ENCODE peak calls at places on chromosomes 3 and 15, in seven cellular contexts. I is hippocampal formation; G is GM13977; J is HFFc6; P is stimulated activated CD4-positive, alpha-beta T cell treated with anti-CD3 and anti-CD28 coated beads, Interleukin-12 subunit alpha, Interleukin-12 subunit beta, amount 100 ng/mL, for 48 hours; V is HTR-8/SVneo; N is amniotic stem cell. M is an unnamed sample.

GRCh38 chr3:125024817-125025216 is 31.0 kb downstream of the HEG1 start:
- DNase-seq in I (no peak), G (no peak), J (no peak), P (no peak), V (no peak), N (no peak), M (no peak)

GRCh38 chr3:66602237-66602636 is 101.4 kb upstream of the LRIG1 start:
- DNase-seq in I (no peak), G (no peak), J (no peak), P (no peak), V (no peak), N (no peak), M (no peak)

GRCh38 chr15:38612159-38612863 is 47.7 kb upstream of the RASGRP1 start:
- DNase-seq in I (no peak), G (no peak), J (no peak), P (peak), V (no peak), N (no peak), M (no peak)

GRCh38 chr3:55893045-55893664 is 406.0 kb upstream of the WNT5A start:
- DNase-seq in I (no peak), G (no peak), J (no peak), P (no peak), V (no peak), N (no peak), M (no peak)

GRCh38 chr3:187986514-187986934 is 167.4 kb upstream of the LPP start:
- DNase-seq in I (no peak), G (no peak), J (peak), P (no peak), V (peak), N (peak), M (no peak)

GRCh38 chr15:91783451-91783850 is 70.1 kb upstream of the SLCO3A1 start:
- DNase-seq in I (no peak), G (no peak), J (no peak), P (no peak), V (no peak), N (no peak), M (no peak)

GRCh38 chr3:55006277-55006676 is 78.4 kb upstream of the LRTM1 start:
- DNase-seq in I (no peak), G (no peak), J (no peak), P (no peak), V (no peak), N (no peak), M (no peak)

GRCh38 chr3:119375510-119375909 is 81.3 kb downstream of the ARHGAP31 start:
- DNase-seq in I (no peak), G (no peak), J (no peak), P (no peak), V (no peak), N (no peak), M (no peak)

GRCh38 chr3:120762575-120762974 is 20.0 kb downstream of the GTF2E1 start:
- DNase-seq in I (no peak), G (no peak), J (peak), P (no peak), V (no peak), N (no peak), M (no peak)

GRCh38 chr15:96362759-96363678 is 32.5 kb downstream of the NR2F2 start:
- DNase-seq in I (no peak), G (peak), J (no peak), P (no peak), V (no peak), N (no peak), M (no peak)

GRCh38 chr3:64852738-64853137 is 164.9 kb upstream of the ADAMTS9 start:
- DNase-seq in I (no peak), G (no peak), J (no peak), P (no peak), V (no peak), N (no peak), M (no peak)

GRCh38 chr15:67407709-67408257 is 113.1 kb upstream of the C15orf61 start:
- DNase-seq in I (no peak), G (no peak), J (no peak), P (no peak), V (no peak), N (no peak), M (no peak)

GRCh38 chr3:110419096-110419495 is 652.5 kb upstream of the NECTIN3 start:
- DNase-seq in I (no peak), G (no peak), J (no peak), P (no peak), V (no peak), N (no peak), M (no peak)

M was measured in stimulated activated naive B cell treated with anti-CD40 and anti-IgM and Interleukin-4, amounts not matched to agents 10 μg/mL and 1 μg/mL and 100 μg/mL, for 72 hours.